ENCODE peak calls at places on chromosomes 11 and 22, in ten cellular contexts. A is transverse colon, E is tibial nerve, W is sigmoid colon, L is uterus, F is ovary, K is HCT116, P is lower leg skin, C is esophagus muscularis mucosa, N is body of pancreas. T is an unnamed sample.

GRCh38 chr11:61860054-61860903 is 31.1 kb downstream of the FADS3 start:
- DNase-seq in K (peak; percentile 43), E (no peak), L (peak; percentile 82), P (peak; percentile 34), C (no peak), F (peak; percentile 66), W (peak; percentile 81), N (peak; percentile 83), A (peak; percentile 63), T (no peak)

GRCh38 chr11:129950319-129951034 is 52.2 kb downstream of the PRDM10 start:
- DNase-seq in E (peak; percentile 72), K (no peak), P (peak; percentile 53), N (no peak), W (peak; percentile 77), C (no peak), L (peak; percentile 24), F (no peak), A (peak; percentile 24), T (peak; percentile 61)

GRCh38 chr11:17183836-17184235 is 23.9 kb downstream of the PIK3C2A start:
- DNase-seq in E (no peak), F (no peak), P (no peak), N (no peak), A (no peak), L (no peak), C (no peak), K (no peak), W (no peak), T (no peak)

GRCh38 chr11:128190312-128190711 is 397.0 kb downstream of the ETS1 start:
- DNase-seq in F (no peak), K (no peak), W (no peak), N (no peak), L (no peak), C (no peak), A (no peak), P (no peak), E (no peak), T (no peak)

GRCh38 chr11:93668171-93668570 is 6.7 kb downstream of the CEP295 start:
- DNase-seq in F (no peak), K (no peak), E (no peak), N (no peak), P (no peak), A (no peak), W (no peak), L (no peak), C (no peak), T (no peak)

GRCh38 chr11:114208371-114208770 is 87.8 kb upstream of the NNMT start:
- DNase-seq in E (no peak), L (no peak), A (no peak), K (no peak), W (no peak), P (no peak), F (no peak), N (no peak), C (no peak), T (no peak)

GRCh38 chr11:111183706-111184105 is 61.8 kb upstream of the POU2AF2 start:
- DNase-seq in E (no peak), L (no peak), N (no peak), W (no peak), P (no peak), A (no peak), F (no peak), K (no peak), C (no peak), T (no peak)

GRCh38 chr11:746289-747175 is 732 bp upstream of the TALDO1 start:
- DNase-seq in E (no peak), K (no peak), N (peak; percentile 42), C (no peak), A (no peak), L (no peak), P (no peak), W (peak; percentile 65), F (no peak), T (peak; percentile 66)

GRCh38 chr11:73267122-73267846 is 4.9 kb upstream of the P2RY6 start:
- DNase-seq in E (no peak), C (no peak), A (no peak), W (no peak), P (no peak), L (no peak), K (no peak), F (no peak), N (no peak), T (no peak)

GRCh38 chr11:59380263-59381059 is 21.8 kb downstream of the OR5AN1 start:
- DNase-seq in L (no peak), N (no peak), F (no peak), A (no peak), E (no peak), P (no peak), K (no peak), W (no peak), C (no peak), T (no peak)

GRCh38 chr22:40294696-40295095 is 51.6 kb upstream of the ADSL start:
- DNase-seq in P (no peak), A (no peak), C (no peak), W (no peak), K (no peak), E (no peak), L (no peak), F (no peak), N (no peak), T (no peak)

GRCh38 chr22:40285508-40285907 is 60.8 kb upstream of the ADSL start:
- DNase-seq in E (no peak), W (no peak), F (no peak), P (no peak), K (no peak), L (no peak), N (no peak), A (no peak), C (no peak), T (no peak)

DNA sequence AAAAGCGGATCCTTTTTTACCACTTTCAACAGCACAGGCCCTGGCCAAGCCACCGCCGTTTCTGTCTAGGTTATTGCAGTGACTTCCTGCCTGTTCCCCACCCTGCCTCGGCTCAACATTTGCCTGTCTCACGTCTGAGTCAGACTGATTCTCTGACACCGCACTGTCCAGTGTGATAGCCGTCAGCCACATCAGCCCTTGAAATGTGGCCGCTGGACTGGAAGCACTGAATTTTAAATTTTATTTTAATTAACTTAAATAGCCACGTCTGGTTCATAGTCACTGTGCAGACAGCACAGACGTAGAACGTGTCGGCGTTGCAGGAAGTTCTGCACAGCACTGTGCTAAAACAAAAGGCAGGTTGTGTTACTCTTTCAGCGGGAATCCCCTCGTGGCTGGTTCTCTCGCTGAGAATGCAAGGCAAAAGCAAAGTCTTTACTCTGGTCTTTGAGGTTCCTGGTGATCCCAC is 56.3 kb upstream of the ADSL start:
- DNase-seq in E (no peak), P (no peak), W (no peak), C (no peak), N (no peak), F (no peak), L (no peak), A (peak; percentile 27), K (no peak), T (no peak)
- TF ChIP-seq POLR2A in E (no peak), P (no peak), W (no peak), C (no peak), N (no peak), F (no peak), L (no peak), A (no peak), K (no peak), T (no peak)

DNA sequence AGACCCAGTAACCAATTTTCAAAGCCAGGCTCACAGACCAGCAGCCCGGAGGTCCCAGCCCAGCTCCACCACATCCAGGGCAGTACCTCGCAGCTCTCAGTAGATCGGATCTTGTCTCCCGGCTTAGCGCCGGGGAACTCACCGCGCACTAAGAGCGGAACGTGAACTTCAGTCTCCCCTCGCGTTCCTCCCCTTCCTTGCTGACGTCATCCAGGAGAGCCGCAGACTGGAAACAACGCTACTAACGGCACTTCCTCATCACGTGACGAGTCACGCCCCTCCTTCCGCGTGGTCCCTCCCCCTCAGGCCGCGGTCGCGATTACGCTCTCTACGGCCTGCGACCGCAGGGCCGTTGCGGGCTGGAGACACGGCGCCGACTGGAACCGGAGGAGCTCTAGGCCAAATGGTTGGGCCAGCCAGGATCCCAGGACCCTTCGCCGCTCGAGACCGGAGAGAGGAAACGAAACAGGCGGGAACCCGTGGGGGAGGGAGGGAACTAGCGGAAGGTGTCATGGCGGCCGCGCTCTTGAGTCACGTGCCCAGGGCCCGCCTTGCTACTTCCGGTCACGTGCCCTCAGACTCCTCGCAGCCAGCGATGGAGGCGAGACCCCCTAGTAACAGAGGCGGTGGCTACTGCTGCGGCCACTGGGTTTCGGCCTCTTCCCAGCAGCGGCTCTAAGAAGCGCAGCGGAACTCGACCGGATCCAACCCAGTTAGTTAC is at the start of the genes GTF2H1 and HPS5:
- DNase-seq in E (peak; percentile 96), P (peak; percentile 97), K (peak; percentile 98), A (peak; percentile 98), W (peak; percentile 99), C (peak; percentile 99), N (peak; percentile 96), L (peak; percentile 97), F (peak; percentile 95), T (peak; percentile 98)
- TF ChIP-seq POLR2A in E (peak; percentile 85), P (no peak), K (peak; percentile 90), A (peak; percentile 97), W (peak; percentile 77), C (peak; percentile 69), N (peak; percentile 94), L (peak; percentile 78), F (peak; percentile 90), T (peak; percentile 98)

DNA sequence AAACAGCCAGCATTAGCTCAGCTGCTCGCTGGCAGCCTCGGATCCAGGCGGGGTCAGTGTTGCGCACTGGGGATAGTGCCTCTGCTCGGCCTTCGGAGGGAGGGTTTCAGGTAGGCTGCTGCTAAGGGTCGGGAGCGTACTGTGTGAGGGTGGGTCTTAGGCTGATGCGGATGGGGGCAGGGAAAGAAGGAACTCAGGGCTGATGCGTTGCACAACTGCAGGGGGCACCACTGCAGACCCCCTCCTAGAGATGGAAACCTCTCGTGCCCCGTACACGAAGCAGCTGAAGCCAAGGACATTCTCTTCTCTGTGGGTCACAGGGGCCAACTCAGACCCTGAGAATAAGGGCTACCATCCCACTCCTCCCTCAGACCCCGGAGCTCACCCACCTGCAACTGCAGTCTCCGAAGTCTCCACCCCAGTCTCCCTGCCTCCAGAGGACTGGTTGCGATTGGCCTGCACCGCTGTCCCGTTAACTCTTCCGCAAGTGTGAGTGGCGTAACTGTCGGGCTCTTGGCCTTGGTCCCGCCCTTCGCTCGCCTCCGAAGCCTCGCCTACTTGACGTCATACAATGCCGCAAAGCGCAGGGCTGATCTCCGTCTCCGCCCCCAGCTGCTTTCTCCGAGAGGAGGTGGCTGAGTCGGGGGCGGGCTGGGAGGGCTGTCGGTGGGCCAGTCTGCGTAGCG is at the start of gene KBTBD3:
- DNase-seq in P (peak; percentile 99), F (peak; percentile 99), K (peak; percentile 98), L (peak; percentile 99), E (peak; percentile 97), A (peak; percentile 99), W (peak; percentile 100), C (peak; percentile 99), N (peak; percentile 99), T (peak; percentile 99)
- TF ChIP-seq POLR2A in P (no peak), F (peak; percentile 90), K (peak; percentile 21), L (peak; percentile 87), E (peak; percentile 92), A (peak; percentile 92), W (peak; percentile 69), C (peak; percentile 83), N (peak; percentile 97), T (peak; percentile 88)

DNA sequence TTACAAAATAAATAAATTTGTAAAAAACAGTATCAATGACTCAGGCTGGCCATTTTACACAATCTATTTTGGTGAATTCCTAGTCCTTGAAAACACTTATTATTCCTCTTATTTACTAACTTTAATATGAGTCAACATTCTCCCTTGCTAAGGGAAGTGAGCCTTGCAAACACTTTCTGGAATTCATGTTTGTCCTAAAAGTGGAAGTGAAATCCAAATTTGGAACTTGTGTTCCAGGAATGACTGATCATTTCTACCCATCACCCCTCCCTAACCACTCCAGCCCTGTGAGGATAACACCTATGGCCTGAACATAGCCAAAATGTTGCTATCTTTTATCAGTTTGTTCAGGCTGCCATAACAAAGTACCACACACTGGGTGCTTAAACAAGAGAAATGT is 83.1 kb downstream of the OR5AK2 start:
- DNase-seq in K (no peak), F (no peak), P (peak; percentile 21), C (no peak), N (no peak), L (no peak), E (no peak), A (no peak), W (no peak), T (no peak)
- TF ChIP-seq POLR2A in K (no peak), F (no peak), P (no peak), C (no peak), N (no peak), L (no peak), E (no peak), A (no peak), W (no peak), T (no peak)